ENCODE peak calls at places on chromosomes 6 and 20, in five cellular contexts. C is adrenal gland, V is IMR-90, N is lower lobe of right lung, T is astrocyte of the spinal cord. G is an unnamed sample.

GRCh38 chr6:29647927-29648642 is 8.8 kb upstream of the MOG start:
- DNase-seq in C (no peak), V (peak), T (peak), N (no peak), G (peak)

GRCh38 chr6:129707882-129708495 is 2.0 kb downstream of the ARHGAP18 start:
- DNase-seq in C (no peak), V (no peak), T (no peak), N (no peak), G (no peak)

GRCh38 chr6:126657556-126658129 is 317.7 kb downstream of the CENPW start:
- DNase-seq in T (peak), V (peak), N (no peak), C (no peak), G (peak)

GRCh38 chr6:72619883-72620696 is 1.8 kb upstream of the KCNQ5 start:
- DNase-seq in C (peak), V (peak), T (peak), N (peak), G (no peak)

GRCh38 chr6:154352898-154353585 is 3.6 kb downstream of the IPCEF1 start:
- DNase-seq in N (no peak), C (no peak), T (no peak), V (no peak), G (no peak)

GRCh38 chr6:67630146-67630545 is 1004.9 kb upstream of the ADGRB3 start:
- DNase-seq in V (peak), N (no peak), C (no peak), T (peak), G (peak)

GRCh38 chr6:134920422-134920821 is 29.5 kb downstream of the ALDH8A1 start:
- DNase-seq in T (no peak), N (no peak), C (no peak), V (no peak), G (no peak)

GRCh38 chr20:43662943-43663655 is 3.8 kb upstream of the MYBL2 start:
- DNase-seq in C (no peak), N (no peak), V (peak), T (no peak), G (no peak)

GRCh38 chr6:70563540-70563939 is 3.2 kb upstream of the SDHAF4 start:
- DNase-seq in V (peak), N (no peak), T (peak), C (peak), G (peak)

GRCh38 chr20:2692036-2692885 is at the start of gene EBF4:
- DNase-seq in T (no peak), C (peak), V (no peak), N (peak), G (peak)

GRCh38 chr6:29553268-29554057 is 6.1 kb downstream of the UBD start:
- DNase-seq in N (peak), C (peak), T (peak), V (peak), G (peak)

GRCh38 chr6:36283608-36284007 is 13.7 kb downstream of the PNPLA1 start:
- DNase-seq in C (no peak), N (no peak), V (no peak), T (no peak), G (no peak)

GRCh38 chr6:117992856-117993255 is 85.8 kb downstream of the SLC35F1 start:
- DNase-seq in T (peak), N (no peak), V (no peak), C (no peak), G (no peak)

GRCh38 chr6:152391179-152391880 is 245.8 kb downstream of the SYNE1 start:
- DNase-seq in T (peak), V (peak), N (no peak), C (no peak), G (no peak)

GRCh38 chr6:54697423-54697822 is 149.1 kb upstream of the FAM83B start:
- DNase-seq in N (no peak), C (no peak), V (peak), T (no peak), G (peak)

GRCh38 chr6:122405417-122405816 is 6.0 kb downstream of the HSF2 start:
- DNase-seq in C (no peak), N (no peak), V (peak), T (no peak), G (no peak)
- TF ChIP-seq CTCF in C (no peak), N (no peak), V (peak), T (peak), G (peak)

DNA sequence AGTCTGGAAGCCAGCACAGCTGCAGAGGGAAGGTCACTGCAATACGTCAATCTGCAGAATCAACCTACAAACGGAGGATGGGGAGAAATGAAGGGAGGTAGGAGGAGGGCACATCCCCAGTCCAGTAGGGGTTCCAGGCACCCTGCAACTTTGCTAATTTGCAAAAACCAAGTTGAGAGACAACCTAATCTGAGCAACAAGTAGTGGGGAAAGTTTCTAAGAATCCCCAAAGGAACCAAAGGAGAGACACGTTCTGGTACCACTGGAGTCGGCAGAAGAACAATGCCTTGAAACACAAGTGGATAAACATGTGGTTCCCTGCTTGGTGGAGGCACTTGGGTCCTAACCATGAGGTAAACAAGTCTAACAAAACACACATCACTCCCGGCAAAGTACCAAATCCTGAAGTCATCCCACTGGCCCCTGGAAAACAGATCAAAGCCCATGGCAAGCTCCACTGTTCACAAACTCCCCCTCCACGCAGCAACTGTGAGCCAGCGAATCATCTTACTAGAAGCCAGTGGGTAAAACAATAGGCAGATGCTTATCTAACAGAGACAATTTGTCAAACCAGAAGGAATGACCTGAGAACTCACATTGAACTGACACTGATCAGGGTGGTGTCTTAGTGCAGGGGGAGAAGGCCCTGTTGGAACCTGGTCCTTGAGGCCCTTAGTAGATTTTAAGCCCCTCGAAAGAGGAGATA is 4.7 kb downstream of the MRPS18A start:
- DNase-seq in T (no peak), V (no peak), N (no peak), C (no peak), G (no peak)
- H3K4me3 ChIP-seq in T (no peak), V (no peak), N (no peak), C (no peak), G (no peak)

DNA sequence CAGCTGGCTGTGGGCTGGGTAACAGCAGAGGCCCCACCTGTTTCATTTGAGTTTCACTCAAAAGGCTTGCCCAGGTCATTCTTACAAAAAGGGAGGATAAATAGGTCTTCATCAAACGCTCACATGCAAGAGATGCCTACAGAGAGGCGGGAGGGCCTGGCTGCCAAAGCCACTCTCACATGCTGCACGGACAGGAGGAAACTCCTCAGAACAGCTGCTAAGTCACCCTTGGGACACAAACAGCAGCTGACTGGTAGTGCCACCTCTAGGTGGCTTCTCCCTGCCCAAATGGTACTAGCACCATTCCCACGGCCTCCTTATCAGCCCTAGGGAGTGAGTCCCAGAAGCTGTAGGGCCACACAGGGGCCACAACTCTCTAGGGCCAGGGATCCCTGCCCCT is 23.8 kb downstream of the SLC22A23 start:
- DNase-seq in V (no peak), C (no peak), T (no peak), N (no peak), G (no peak)
- TF ChIP-seq CTCF in V (no peak), C (no peak), T (no peak), N (no peak), G (no peak)

GRCh38 chr6:148723484-148723883 is 23.3 kb upstream of the UST start:
- DNase-seq in V (peak), T (peak), N (no peak), C (no peak), G (peak)
- H3K4me3 ChIP-seq in V (no peak), T (no peak), N (no peak), C (no peak), G (no peak)

GRCh38 chr6:158796353-158796752 is 22.8 kb downstream of the EZR start:
- DNase-seq in T (no peak), N (no peak), V (no peak), C (no peak), G (no peak)

GRCh38 chr6:158801655-158802294 is 17.4 kb downstream of the EZR start:
- DNase-seq in V (no peak), C (no peak), N (no peak), T (no peak), G (no peak)

GRCh38 chr6:158798311-158798710 is 20.9 kb downstream of the EZR start:
- DNase-seq in N (no peak), C (no peak), T (no peak), V (no peak), G (no peak)

GRCh38 chr6:158797331-158798202 is 21.6 kb downstream of the EZR start:
- DNase-seq in N (no peak), V (peak), T (peak), C (no peak), G (peak)

GRCh38 chr6:158799051-158799792 is 19.9 kb downstream of the EZR start:
- DNase-seq in T (peak), V (peak), C (peak), N (no peak), G (peak)
- TF ChIP-seq CTCF in T (peak), V (no peak), C (peak), N (no peak), G (peak)

DNA sequence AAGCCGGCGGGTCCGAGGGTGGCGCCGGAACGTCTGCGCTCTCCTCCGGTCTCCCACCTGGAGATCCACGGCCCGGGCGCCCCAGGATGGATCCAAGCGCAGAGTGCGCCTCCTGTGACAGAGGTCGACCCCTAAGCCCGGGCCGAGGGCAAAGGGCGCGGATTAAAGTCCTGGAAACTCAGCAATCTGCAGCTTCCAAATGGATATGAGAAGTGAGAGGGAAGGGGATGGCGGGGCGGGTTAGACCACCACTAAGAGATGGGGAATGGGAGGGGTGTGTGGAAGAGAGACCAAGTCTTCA is 661 bp upstream of the MICAL1 start:
- DNase-seq in T (no peak), V (no peak), C (no peak), N (no peak), G (no peak)
- H3K4me3 ChIP-seq in T (peak), V (peak), C (peak), N (peak), G (peak)

GRCh38 chr6:161748535-161749386 is 474.9 kb upstream of the AGPAT4 start:
- DNase-seq in V (no peak), T (no peak), N (no peak), C (peak), G (no peak)
- TF ChIP-seq CTCF in V (no peak), T (peak), N (peak), C (peak), G (peak)

GRCh38 chr6:82270791-82271392 is 23.3 kb upstream of the IBTK start:
- DNase-seq in T (peak), V (peak), N (no peak), C (no peak), G (peak)

GRCh38 chr6:82273295-82273694 is 25.8 kb upstream of the IBTK start:
- DNase-seq in N (no peak), T (no peak), V (no peak), C (no peak), G (no peak)

GRCh38 chr6:82277686-82278085 is 30.1 kb upstream of the IBTK start:
- DNase-seq in V (no peak), C (no peak), T (no peak), N (no peak), G (no peak)

GRCh38 chr6:82275686-82276085 is 28.1 kb upstream of the IBTK start:
- DNase-seq in V (no peak), C (no peak), N (no peak), T (no peak), G (no peak)
- H3K4me3 ChIP-seq in V (no peak), C (no peak), N (no peak), T (no peak), G (no peak)

GRCh38 chr6:38168126-38168525 is 348.6 kb downstream of the ZFAND3 start:
- DNase-seq in V (no peak), N (no peak), C (no peak), T (no peak), G (no peak)

GRCh38 chr6:38167598-38167997 is 348.1 kb downstream of the ZFAND3 start:
- DNase-seq in C (no peak), T (no peak), V (no peak), N (no peak), G (no peak)

GRCh38 chr6:38164671-38165108 is 345.2 kb downstream of the ZFAND3 start:
- DNase-seq in T (no peak), V (no peak), N (no peak), C (no peak), G (no peak)

GRCh38 chr6:38168699-38169098 is 349.2 kb downstream of the ZFAND3 start:
- DNase-seq in C (no peak), T (no peak), N (no peak), V (no peak), G (no peak)

DNA sequence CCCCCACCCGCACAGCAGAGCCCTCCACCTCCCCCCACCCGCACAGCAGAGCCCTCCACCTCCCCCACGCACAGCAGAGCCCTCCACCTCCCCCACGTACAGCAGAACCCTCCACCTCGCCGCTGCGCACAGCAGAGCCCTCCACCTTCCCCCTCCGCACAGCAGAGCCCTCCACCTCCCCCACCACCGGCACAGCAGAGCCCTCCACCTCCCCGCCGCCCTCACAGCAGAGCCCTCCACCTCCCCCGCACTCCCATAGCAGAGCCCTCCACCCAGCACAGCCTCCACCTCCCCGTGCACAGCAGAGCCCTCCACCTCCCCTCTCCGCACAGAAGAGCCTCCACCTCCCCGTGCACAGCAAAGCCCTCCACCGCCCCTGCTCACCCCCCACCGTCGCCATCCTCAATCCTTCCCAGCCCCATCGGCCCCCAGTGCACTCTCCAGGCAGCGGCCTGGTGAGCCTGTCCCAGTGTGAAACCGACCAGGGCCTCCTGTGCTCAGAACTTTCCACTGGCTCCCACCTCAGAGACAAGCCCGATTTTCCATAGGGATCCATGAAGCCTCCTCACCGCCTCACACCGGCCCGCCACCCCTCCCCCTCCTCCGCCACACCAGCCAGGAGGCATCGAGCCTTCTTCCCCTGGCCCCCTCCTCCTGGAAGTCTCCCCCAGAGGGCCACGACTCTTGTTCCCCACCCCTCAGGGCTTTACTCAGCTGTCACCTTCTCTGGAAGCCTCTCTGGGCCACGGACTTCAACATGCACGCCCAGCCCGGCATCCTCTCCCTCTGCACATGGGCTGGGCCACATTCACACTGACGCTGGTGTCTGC is 347.1 kb downstream of the ZFAND3 start:
- DNase-seq in C (no peak), T (no peak), V (no peak), N (no peak), G (no peak)
- TF ChIP-seq CTCF in C (no peak), T (no peak), V (no peak), N (no peak), G (no peak)